ENCODE peak calls at places on chromosomes 6 and 20, in four cellular contexts. M is stimulated activated CD4-positive, alpha-beta T cell treated with anti-CD3 and anti-CD28 coated beads, Interleukin-1b, Interleukin-23, amount 100 ng/mL, for 24 hours; T is mammary epithelial cell; K is fibroblast of gingiva. A is an unnamed sample.

GRCh38 chr20:8433286-8433685 is 301.2 kb downstream of the PLCB1 start:
- DNase-seq in M (no peak), T (no peak), K (no peak), A (no peak)

GRCh38 chr6:1024587-1024986 is 287.3 kb upstream of the FOXQ1 start:
- DNase-seq in M (no peak), T (peak), K (peak), A (no peak)

GRCh38 chr6:15303920-15304291 is 58.0 kb downstream of the JARID2 start:
- DNase-seq in M (no peak), T (no peak), K (no peak), A (no peak)

GRCh38 chr6:157289764-157290163 is 33.6 kb downstream of the TMEM242 start:
- DNase-seq in M (no peak), T (no peak), K (no peak), A (no peak)

GRCh38 chr20:63051186-63051860 is 44.6 kb upstream of the BHLHE23 start:
- DNase-seq in M (no peak), T (no peak), K (no peak), A (no peak)

GRCh38 chr6:25889877-25890853 is 16.1 kb upstream of the SLC17A3 start:
- DNase-seq in M (no peak), T (peak), K (peak), A (peak)

GRCh38 chr6:35050291-35050987 is 90.7 kb downstream of the TCP11 start:
- DNase-seq in M (no peak), T (no peak), K (no peak), A (peak)

GRCh38 chr20:3739926-3740599 is 7.6 kb downstream of the HSPA12B start:
- DNase-seq in M (no peak), T (no peak), K (no peak), A (no peak)

GRCh38 chr6:112956696-112957525 is 609.8 kb downstream of the RFPL4B start:
- DNase-seq in M (no peak), T (peak), K (peak), A (no peak)

GRCh38 chr6:69072796-69073195 is 437.7 kb downstream of the ADGRB3 start:
- DNase-seq in M (no peak), T (no peak), K (no peak), A (no peak)

GRCh38 chr6:72248621-72249020 is 362.3 kb downstream of the RIMS1 start:
- DNase-seq in M (no peak), T (peak), K (no peak), A (no peak)

GRCh38 chr6:130565696-130566095 is 199.9 kb downstream of the TMEM200A start:
- DNase-seq in M (no peak), T (no peak), K (no peak), A (no peak)

GRCh38 chr6:151322570-151322969 is 68.8 kb downstream of the ZBTB2 start:
- DNase-seq in M (no peak), T (peak), K (no peak), A (no peak)

GRCh38 chr6:155216312-155217028 is 47.3 kb upstream of the CLDN20 start:
- DNase-seq in M (no peak), T (no peak), K (no peak), A (no peak)

GRCh38 chr6:55100729-55101128 is 73.6 kb upstream of the HCRTR2 start:
- DNase-seq in M (no peak), T (no peak), K (no peak), A (no peak)

GRCh38 chr6:8855411-8855810 is 420.1 kb upstream of the SLC35B3 start:
- DNase-seq in M (no peak), T (no peak), K (no peak), A (no peak)

GRCh38 chr6:87074051-87074711 is 20.7 kb downstream of the CGA start:
- DNase-seq in M (no peak), T (no peak), K (peak), A (no peak)

GRCh38 chr20:23937303-23938117 is 51.1 kb downstream of the GGTLC1 start:
- DNase-seq in M (peak), T (peak), K (peak), A (peak)

GRCh38 chr6:27230758-27231111 is 16.8 kb upstream of the PRSS16 start:
- DNase-seq in M (no peak), T (no peak), K (no peak), A (no peak)

GRCh38 chr6:35727935-35728662 is 8.7 kb upstream of the ARMC12 start:
- DNase-seq in M (peak), T (peak), K (peak), A (peak)

GRCh38 chr20:49694450-49695071 is 19.1 kb downstream of the B4GALT5 start:
- DNase-seq in M (no peak), T (no peak), K (no peak), A (no peak)

GRCh38 chr6:4169028-4169789 is 33.8 kb upstream of the ECI2 start:
- DNase-seq in M (no peak), T (no peak), K (peak), A (no peak)

GRCh38 chr20:44614525-44614924 is 32.1 kb downstream of the PKIG start:
- DNase-seq in M (no peak), T (no peak), K (no peak), A (no peak)

GRCh38 chr6:106081715-106082114 is 4.4 kb upstream of the PRDM1 start:
- DNase-seq in M (no peak), T (no peak), K (no peak), A (no peak)

GRCh38 chr6:158028876-158029275 is 47.2 kb downstream of the SYNJ2 start:
- DNase-seq in M (no peak), T (no peak), K (no peak), A (no peak)

GRCh38 chr20:41169791-41170351 is 32.5 kb downstream of the PLCG1 start:
- DNase-seq in M (no peak), T (peak), K (peak), A (no peak)

GRCh38 chr6:84805145-84805544 is 40.7 kb upstream of the TBX18 start:
- DNase-seq in M (no peak), T (peak), K (no peak), A (no peak)

GRCh38 chr6:137950581-137950980 is 83.5 kb downstream of the TNFAIP3 start:
- DNase-seq in M (no peak), T (no peak), K (no peak), A (no peak)

GRCh38 chr6:119552016-119552415 is 202.5 kb upstream of the MAN1A1 start:
- DNase-seq in M (no peak), T (no peak), K (no peak), A (no peak)

GRCh38 chr6:63272397-63272796 is 47.4 kb downstream of the LGSN start:
- DNase-seq in M (no peak), T (peak), K (no peak), A (no peak)

GRCh38 chr6:35392111-35392702 is 49.8 kb downstream of the PPARD start:
- DNase-seq in M (no peak), T (peak), K (no peak), A (no peak)

A was measured in DND-41.